ENCODE peak calls at places on chromosomes 2 and 18, in five cellular contexts. L is neural progenitor cell, Q is tibial nerve, E is pancreas, C is aorta. G is an unnamed sample.

GRCh38 chr2:197315371-197315770 is 4.8 kb upstream of the ANKRD44 start:
- DNase-seq in L (no peak), Q (no peak), E (no peak), C (no peak), G (no peak)

GRCh38 chr2:214244847-214245246 is 166.0 kb upstream of the VWC2L start:
- DNase-seq in L (no peak), Q (no peak), E (no peak), C (no peak), G (no peak)

GRCh38 chr2:74554821-74555531 is 456 bp downstream of the DOK1 start:
- DNase-seq in L (peak; percentile 79), Q (no peak), E (peak; percentile 61), C (peak; percentile 74), G (no peak)

GRCh38 chr2:99850076-99850710 is 292.2 kb downstream of the AFF3 start:
- DNase-seq in L (no peak), Q (no peak), E (no peak), C (no peak), G (no peak)

GRCh38 chr2:171889808-171890207 is 4.2 kb downstream of the SLC25A12 start:
- DNase-seq in L (no peak), Q (no peak), E (no peak), C (no peak), G (no peak)

GRCh38 chr2:142280846-142281245 is 150.0 kb upstream of the LRP1B start:
- DNase-seq in L (peak; percentile 39), Q (no peak), E (no peak), C (no peak), G (no peak)

GRCh38 chr2:144670080-144670479 is 150.2 kb upstream of the ZEB2 start:
- DNase-seq in L (no peak), Q (no peak), E (no peak), C (no peak), G (no peak)

GRCh38 chr2:60212174-60212945 is 341.1 kb downstream of the BCL11A start:
- DNase-seq in L (no peak), Q (no peak), E (no peak), C (no peak), G (no peak)

GRCh38 chr2:133523406-133523805 is 44.9 kb downstream of the NCKAP5 start:
- DNase-seq in L (no peak), Q (no peak), E (no peak), C (no peak), G (no peak)

GRCh38 chr2:172972005-172972619 is 103.5 kb upstream of the MAP3K20 start:
- DNase-seq in L (peak; percentile 76), Q (no peak), E (peak; percentile 31), C (no peak), G (no peak)

GRCh38 chr18:45771587-45771986 is 47.6 kb downstream of the SLC14A1 start:
- DNase-seq in L (no peak), Q (no peak), E (no peak), C (peak; percentile 81), G (no peak)

GRCh38 chr2:73402386-73403103 is 16.9 kb downstream of the ALMS1 start:
- DNase-seq in L (no peak), Q (no peak), E (no peak), C (no peak), G (no peak)

GRCh38 chr18:50706199-50706598 is 113.6 kb downstream of the MRO start:
- DNase-seq in L (no peak), Q (no peak), E (no peak), C (no peak), G (no peak)

GRCh38 chr2:62287895-62288589 is 92.1 kb downstream of the B3GNT2 start:
- DNase-seq in L (no peak), Q (no peak), E (peak; percentile 21), C (peak; percentile 73), G (no peak)

GRCh38 chr2:170022692-170023091 is 155.3 kb upstream of the MYO3B start:
- DNase-seq in L (no peak), Q (no peak), E (no peak), C (no peak), G (no peak)

GRCh38 chr2:194116861-194117260 is 1540.2 kb upstream of the SLC39A10 start:
- DNase-seq in L (no peak), Q (no peak), E (no peak), C (no peak), G (no peak)

GRCh38 chr2:40630035-40630434 is 178.1 kb upstream of the SLC8A1 start:
- DNase-seq in L (no peak), Q (no peak), E (no peak), C (no peak), G (no peak)

GRCh38 chr2:156023266-156023879 is 309.1 kb downstream of the NR4A2 start:
- DNase-seq in L (no peak), Q (no peak), E (no peak), C (no peak), G (no peak)

GRCh38 chr2:229873123-229873581 is 48.7 kb downstream of the TRIP12 start:
- DNase-seq in L (no peak), Q (no peak), E (no peak), C (no peak), G (no peak)

GRCh38 chr2:72581560-72582181 is 244.2 kb downstream of the EXOC6B start:
- DNase-seq in L (peak; percentile 1), Q (no peak), E (no peak), C (no peak), G (no peak)

DNA sequence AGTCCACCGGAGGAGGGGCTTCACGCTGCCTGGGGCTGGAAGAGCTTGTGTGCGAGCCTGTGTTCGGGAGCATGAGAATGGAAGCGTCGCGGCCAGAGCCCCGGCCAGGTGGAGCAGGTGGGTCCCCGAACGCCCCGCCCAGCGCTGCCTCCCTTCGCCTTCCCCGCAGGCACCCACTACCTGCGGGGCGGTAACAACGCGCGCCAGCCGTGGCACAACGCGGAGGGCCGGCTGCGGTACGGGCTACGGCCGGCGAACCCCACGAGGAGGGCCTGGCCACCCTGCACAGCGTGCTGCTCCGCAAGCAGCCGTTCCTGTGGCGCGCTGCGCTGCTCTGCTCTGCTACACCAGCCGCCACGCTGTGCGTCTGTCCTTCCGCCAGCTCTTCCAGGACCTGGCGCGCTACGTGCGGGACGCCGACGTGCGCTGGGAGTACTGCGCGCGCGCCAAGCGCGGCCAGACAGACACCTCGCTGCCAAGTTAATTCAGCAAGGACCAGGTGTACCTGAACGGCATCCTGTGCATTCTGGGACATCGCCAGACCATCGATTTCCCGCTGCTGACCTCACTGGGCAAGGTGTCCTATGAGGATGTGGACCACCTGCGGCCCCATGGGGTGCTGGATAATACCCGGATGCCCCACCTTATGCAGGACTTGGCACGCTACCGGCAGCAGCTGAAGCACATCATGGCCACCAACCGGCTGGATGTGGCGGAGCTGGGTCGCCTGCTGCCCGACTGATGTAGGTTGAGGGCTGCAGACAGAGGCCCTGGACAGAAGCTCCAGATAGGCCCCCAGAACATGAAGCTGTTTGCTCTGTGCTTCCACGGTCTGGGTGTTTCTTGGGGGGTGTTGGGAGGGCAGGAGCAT is 200.6 kb downstream of the NAPG start:
- DNase-seq in L (no peak), Q (no peak), E (peak; percentile 65), C (no peak), G (no peak)
- H3K27ac ChIP-seq in L (no peak overlapping the region), Q (no peak overlapping the region), E (no peak overlapping the region), C (no peak overlapping the region), G (no peak overlapping the region)

DNA sequence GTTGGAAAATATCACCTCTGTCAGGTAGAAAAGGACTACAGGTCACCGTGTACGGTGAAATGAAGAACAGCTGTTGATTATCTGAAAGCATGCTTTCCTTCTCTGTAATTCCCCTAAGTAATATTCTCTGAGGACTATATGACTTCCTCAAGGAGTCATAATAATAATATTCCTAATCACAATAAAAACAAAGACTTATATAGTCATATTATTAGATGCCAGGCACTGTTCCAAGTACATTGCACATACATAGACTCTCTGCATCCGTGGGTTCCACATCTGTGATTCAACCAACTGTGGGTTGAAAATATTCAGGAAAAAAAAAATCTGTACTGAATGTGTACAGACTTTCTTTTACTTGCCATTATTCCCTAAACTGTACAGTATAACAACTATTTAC is 512.4 kb upstream of the ID2 start:
- DNase-seq in L (no peak), Q (no peak), E (no peak), C (no peak), G (no peak)
- H3K27ac ChIP-seq in L (no peak overlapping the region), Q (no peak overlapping the region), E (no peak overlapping the region), C (peak overlapping the region; percentile 46), G (no peak overlapping the region)

GRCh38 chr2:226661789-226662545 is 137.7 kb downstream of the IRS1 start:
- DNase-seq in L (no peak), Q (no peak), E (peak; percentile 18), C (peak; percentile 63), G (no peak)
- H3K27ac ChIP-seq in L (no peak overlapping the region), Q (no peak overlapping the region), E (no peak overlapping the region), C (peak overlapping the region; percentile 82), G (no peak overlapping the region)

DNA sequence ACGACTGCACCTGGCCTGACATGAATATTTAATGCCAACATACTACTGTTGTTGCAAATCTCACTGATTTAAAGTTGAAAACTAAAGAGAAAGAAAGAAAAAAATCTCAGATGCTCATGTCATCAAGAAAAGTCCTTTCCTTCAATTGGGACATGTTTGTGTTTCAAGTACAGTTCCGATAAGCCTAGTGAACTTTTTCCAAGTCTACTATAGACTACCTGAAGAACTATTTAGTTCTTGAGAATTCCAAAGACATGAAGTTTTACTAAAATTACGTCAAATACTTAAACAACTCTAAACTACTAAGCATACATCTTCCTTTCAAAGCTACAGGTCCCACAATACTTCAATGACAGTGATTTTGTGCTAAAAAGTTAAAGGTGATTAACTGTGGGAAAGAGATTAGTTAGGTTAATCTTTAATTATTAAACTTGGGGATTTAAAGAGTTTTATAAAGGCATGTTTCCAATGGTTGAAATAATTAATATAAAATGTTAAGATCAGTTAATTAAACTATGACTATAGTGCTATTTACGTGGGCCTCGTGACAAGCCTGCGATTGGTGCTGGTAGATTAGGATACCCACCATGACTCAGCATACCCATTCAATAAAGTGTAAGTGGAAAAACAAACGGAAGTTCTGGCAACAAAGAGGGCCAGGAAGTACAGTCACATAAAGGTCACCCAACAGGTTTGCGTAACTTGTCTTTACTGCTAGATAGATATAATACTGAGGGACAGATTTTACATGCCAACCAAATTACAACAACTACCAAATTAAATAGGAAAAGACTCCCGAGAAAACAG is 55.5 kb downstream of the SEPTIN10 start:
- DNase-seq in L (no peak), Q (no peak), E (peak; percentile 54), C (no peak), G (no peak)
- H3K27ac ChIP-seq in L (no peak overlapping the region), Q (no peak overlapping the region), E (peak overlapping the region; percentile 60), C (no peak overlapping the region), G (no peak overlapping the region)

DNA sequence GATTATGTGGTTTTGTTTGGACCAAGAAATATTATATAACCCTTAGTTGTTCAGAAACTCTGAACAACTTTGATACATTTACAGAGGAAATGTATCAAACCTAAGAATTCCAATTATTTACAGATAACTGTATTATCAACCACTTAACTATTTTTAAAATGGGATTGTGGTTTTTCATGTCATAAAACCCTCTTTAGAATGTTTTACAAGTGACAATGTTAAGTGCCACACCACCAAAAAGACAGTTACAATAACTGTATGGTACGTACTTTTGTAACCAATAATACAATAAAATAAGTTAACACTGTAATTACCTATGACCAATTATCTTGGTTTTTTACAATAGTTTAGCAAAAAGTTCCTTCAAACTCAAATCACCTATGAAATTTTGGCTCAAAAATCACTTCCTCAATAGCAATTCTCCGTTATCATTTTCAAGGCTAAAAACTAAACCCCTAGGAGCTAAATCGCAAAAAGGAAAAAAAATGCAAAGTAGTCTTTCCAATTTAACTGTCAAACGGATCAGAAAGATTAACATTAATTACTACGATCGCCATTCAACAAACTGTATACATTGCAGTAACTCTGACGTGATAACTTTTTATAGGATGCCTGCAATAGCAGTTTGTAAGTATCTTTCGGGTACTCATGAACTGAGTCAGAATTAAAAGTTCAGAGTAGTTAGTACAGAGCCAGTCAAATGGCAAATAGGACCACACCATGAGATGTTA is 1.5 kb downstream of the ROCK1 start:
- DNase-seq in L (no peak), Q (no peak), E (no peak), C (no peak), G (no peak)
- H3K27ac ChIP-seq in L (no peak overlapping the region), Q (no peak overlapping the region), E (peak overlapping the region; percentile 97), C (no peak overlapping the region), G (peak overlapping the region; percentile 98)

G was measured in substantia nigra.